ENCODE peak calls at places on chromosomes 1 and 21, in four cellular contexts. H is HL-60, O is K562, J is GM12878. Q is an unnamed sample.

GRCh38 chr1:213820362-213821149 is 167.2 kb upstream of the PROX1 start:
- DNase-seq in O (no peak), J (no peak), H (no peak), Q (no peak)

GRCh38 chr1:31482478-31483011 is 69.5 kb downstream of the SERINC2 start:
- DNase-seq in O (no peak), H (no peak), J (peak), Q (no peak)

GRCh38 chr1:205018381-205018780 is 24.6 kb upstream of the CNTN2 start:
- DNase-seq in O (no peak), H (no peak), J (no peak), Q (no peak)

GRCh38 chr21:44907966-44908364 is 12.7 kb downstream of the ITGB2 start:
- DNase-seq in J (no peak), O (peak), H (no peak), Q (no peak)

GRCh38 chr1:55067022-55067781 is 27.9 kb downstream of the PCSK9 start:
- DNase-seq in J (no peak), H (no peak), O (no peak), Q (no peak)

GRCh38 chr1:205301220-205301821 is 20.2 kb downstream of the NUAK2 start:
- DNase-seq in J (no peak), H (no peak), O (no peak), Q (no peak)

GRCh38 chr1:66168919-66169725 is 364.8 kb upstream of the SGIP1 start:
- DNase-seq in O (no peak), J (no peak), H (no peak), Q (no peak)

GRCh38 chr1:167927075-167927754 is 9.3 kb upstream of the DCAF6 start:
- DNase-seq in J (no peak), O (no peak), H (no peak), Q (no peak)

GRCh38 chr1:46394108-46394871 is at the start of gene FAAH:
- DNase-seq in J (no peak), H (no peak), O (no peak), Q (no peak)

GRCh38 chr1:242629396-242629795 is 104.9 kb upstream of the PLD5 start:
- DNase-seq in J (no peak), O (no peak), H (peak), Q (no peak)

GRCh38 chr1:156123356-156124196 is 9.1 kb downstream of the LMNA start:
- DNase-seq in O (peak), J (peak), H (peak), Q (no peak)

GRCh38 chr1:207495816-207496792 is at the start of gene CR1:
- DNase-seq in H (peak), J (no peak), O (peak), Q (peak)

GRCh38 chr1:84260852-84261518 is 40.5 kb upstream of the SAMD13 start:
- DNase-seq in H (no peak), O (no peak), J (no peak), Q (no peak)

GRCh38 chr1:21944261-21945074 is 7.4 kb upstream of the HSPG2 start:
- DNase-seq in H (no peak), O (no peak), J (no peak), Q (no peak)
- TF ChIP-seq SPI1 in H (no peak), O (no peak), J (no peak), Q (no peak)

GRCh38 chr1:211352985-211353515 is 26.4 kb downstream of the TRAF5 start:
- DNase-seq in H (peak), J (no peak), O (peak), Q (peak)
- TF ChIP-seq SPI1 in H (no peak), J (no peak), O (no peak), Q (no peak)

DNA sequence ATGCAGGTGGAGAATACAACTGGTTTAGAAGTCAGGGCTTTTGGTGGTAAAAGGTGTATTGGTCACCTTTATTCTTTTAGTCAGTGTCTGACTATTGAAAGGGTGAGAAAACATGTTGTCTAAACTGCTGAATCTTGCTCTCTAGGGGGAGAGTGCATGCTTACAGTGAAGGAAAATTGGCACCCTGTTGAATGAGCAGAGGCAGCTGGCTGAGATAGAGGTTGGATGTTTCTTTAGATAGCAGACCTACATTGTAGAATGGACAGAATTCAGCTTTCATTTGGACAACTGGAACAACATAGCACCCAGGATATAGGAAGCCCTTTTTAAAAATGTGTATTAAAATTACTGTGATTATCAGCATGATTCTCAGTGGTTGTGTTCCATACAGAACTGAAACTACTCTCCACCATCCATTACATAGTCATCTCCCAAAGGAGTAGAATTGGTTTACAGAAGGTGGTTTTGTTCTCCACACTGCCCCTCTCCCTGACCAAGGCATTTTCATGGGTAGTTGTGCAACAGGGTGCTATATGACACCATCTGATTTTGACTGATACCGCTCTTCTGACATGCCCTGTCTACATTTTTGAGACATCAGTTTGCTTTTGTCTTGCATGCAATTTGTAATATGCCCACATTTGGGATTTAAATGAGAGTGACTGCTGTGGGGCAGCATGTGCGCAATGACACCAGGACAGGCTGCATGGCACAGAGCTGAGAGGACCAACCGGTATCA is 16.2 kb downstream of the RHOU start:
- DNase-seq in J (no peak), H (peak), O (no peak), Q (no peak)
- TF ChIP-seq SPI1 in J (peak), H (no peak), O (no peak), Q (no peak)

GRCh38 chr1:112196731-112197130 is 199.3 kb upstream of the CTTNBP2NL start:
- DNase-seq in O (no peak), H (no peak), J (no peak), Q (no peak)

DNA sequence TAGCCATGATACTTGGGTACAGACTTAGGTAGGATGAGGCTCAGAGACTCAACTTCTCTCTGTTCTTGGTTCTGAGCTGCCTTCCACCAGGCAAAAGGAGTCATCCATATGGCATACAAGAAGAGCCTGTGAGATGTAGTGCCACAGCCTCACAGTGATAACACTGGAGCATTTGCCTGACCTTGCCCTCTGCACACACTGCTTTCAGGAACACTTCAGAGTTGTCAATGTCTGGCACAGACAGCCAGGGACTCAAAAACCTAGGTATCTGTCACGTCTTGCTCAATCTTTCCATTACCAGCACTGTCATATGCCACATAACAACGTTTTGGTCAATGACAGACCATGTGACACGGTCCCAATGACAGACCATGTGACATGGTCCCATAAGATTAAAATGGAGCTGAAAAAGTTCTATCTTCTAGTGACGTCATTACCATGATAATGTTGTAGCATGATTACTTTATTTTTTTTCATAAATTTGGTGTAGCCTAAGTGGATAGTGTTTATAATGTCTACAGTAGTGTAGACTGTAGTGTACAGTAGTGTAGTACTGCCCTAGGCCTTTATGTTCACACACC is 199.9 kb upstream of the CTTNBP2NL start:
- DNase-seq in O (no peak), H (no peak), J (no peak), Q (no peak)
- TF ChIP-seq SPI1 in O (no peak), H (no peak), J (no peak), Q (no peak)

GRCh38 chr1:180632326-180633088 is 685 bp downstream of the XPR1 start:
- DNase-seq in O (peak), H (no peak), J (no peak), Q (peak)
- TF ChIP-seq SPI1 in O (no peak), H (no peak), J (no peak), Q (no peak)